ENCODE peak calls at places on chromosomes 5 and 9, in six cellular contexts. J, B, V, H, S and Y are unnamed samples.

GRCh38 chr9:109315889-109316640 is 4.8 kb downstream of the EPB41L4B start:
- DNase-seq in B (no peak), H (peak; percentile 99), J (peak; percentile 80), S (peak; percentile 94), V (peak; percentile 62), Y (no peak)

GRCh38 chr5:32583582-32584232 is 1.6 kb upstream of the SUB1 start:
- DNase-seq in S (no peak), B (no peak), H (no peak), J (no peak), V (no peak), Y (no peak)

GRCh38 chr5:153641183-153641688 is 150.8 kb downstream of the GRIA1 start:
- DNase-seq in B (no peak), V (no peak), H (no peak), S (no peak), J (peak; percentile 47), Y (no peak)

GRCh38 chr5:134177197-134178171 is 734 bp upstream of the SKP1 start:
- DNase-seq in B (no peak), H (peak; percentile 82), V (peak; percentile 24), J (peak; percentile 85), S (peak; percentile 25), Y (peak; percentile 69)

GRCh38 chr9:37452611-37453010 is 12.6 kb downstream of the ZBTB5 start:
- DNase-seq in S (no peak), H (no peak), J (no peak), V (no peak), B (no peak), Y (no peak)

GRCh38 chr5:20618353-20618752 is 630.4 kb upstream of the CDH18 start:
- DNase-seq in J (no peak), S (no peak), H (no peak), B (no peak), V (no peak), Y (no peak)

GRCh38 chr5:151569132-151570046 is 21.7 kb downstream of the FAT2 start:
- DNase-seq in J (peak; percentile 31), V (no peak), S (no peak), B (no peak), H (no peak), Y (no peak)

GRCh38 chr9:38421498-38422211 is 2.6 kb downstream of the IGFBPL1 start:
- DNase-seq in S (no peak), H (no peak), V (no peak), B (no peak), J (no peak), Y (no peak)

GRCh38 chr5:142959683-142960308 is 189.6 kb downstream of the ARHGAP26 start:
- DNase-seq in S (no peak), V (no peak), B (no peak), H (peak; percentile 58), J (no peak), Y (no peak)

GRCh38 chr5:106167766-106168165 is 1503.0 kb downstream of the EFNA5 start:
- DNase-seq in V (no peak), J (peak; percentile 51), B (no peak), H (no peak), S (no peak), Y (no peak)

GRCh38 chr5:4855048-4855447 is 285.1 kb upstream of the ADAMTS16 start:
- DNase-seq in B (no peak), H (no peak), V (no peak), S (no peak), J (no peak), Y (no peak)

GRCh38 chr5:165209101-165209727 is 1703.8 kb downstream of the MAT2B start:
- DNase-seq in S (no peak), J (peak; percentile 53), V (no peak), H (peak; percentile 33), B (no peak), Y (peak; percentile 48)

GRCh38 chr5:1437452-1437851 is 7.8 kb downstream of the SLC6A3 start:
- DNase-seq in B (no peak), H (peak; percentile 61), S (no peak), V (no peak), J (peak; percentile 35), Y (no peak)

GRCh38 chr5:179307931-179308471 is 37.3 kb downstream of the ADAMTS2 start:
- DNase-seq in H (no peak), S (no peak), J (no peak), V (no peak), B (no peak), Y (no peak)

GRCh38 chr5:154176191-154176590 is 14.3 kb upstream of the GALNT10 start:
- DNase-seq in H (peak; percentile 52), S (no peak), J (peak; percentile 77), B (no peak), V (no peak), Y (no peak)

GRCh38 chr5:128480158-128480557 is 57.9 kb downstream of the FBN2 start:
- DNase-seq in B (no peak), S (no peak), J (no peak), V (no peak), H (no peak), Y (no peak)

GRCh38 chr5:73638344-73639095 is 12.5 kb downstream of the ARHGEF28 start:
- DNase-seq in S (no peak), J (peak; percentile 87), B (no peak), V (no peak), H (peak; percentile 60), Y (no peak)

GRCh38 chr9:129312731-129313130 is 134.7 kb upstream of the IER5L start:
- DNase-seq in H (no peak), B (no peak), J (no peak), V (no peak), S (no peak), Y (no peak)

GRCh38 chr5:135456238-135457099 is 4.3 kb upstream of the TIFAB start:
- DNase-seq in B (no peak), H (peak; percentile 98), S (no peak), J (peak; percentile 70), V (no peak), Y (no peak)

GRCh38 chr9:136324501-136325300 is 2.6 kb upstream of the GPSM1 start:
- DNase-seq in H (no peak), B (no peak), J (no peak), V (peak; percentile 70), S (peak; percentile 45), Y (no peak)

DNA sequence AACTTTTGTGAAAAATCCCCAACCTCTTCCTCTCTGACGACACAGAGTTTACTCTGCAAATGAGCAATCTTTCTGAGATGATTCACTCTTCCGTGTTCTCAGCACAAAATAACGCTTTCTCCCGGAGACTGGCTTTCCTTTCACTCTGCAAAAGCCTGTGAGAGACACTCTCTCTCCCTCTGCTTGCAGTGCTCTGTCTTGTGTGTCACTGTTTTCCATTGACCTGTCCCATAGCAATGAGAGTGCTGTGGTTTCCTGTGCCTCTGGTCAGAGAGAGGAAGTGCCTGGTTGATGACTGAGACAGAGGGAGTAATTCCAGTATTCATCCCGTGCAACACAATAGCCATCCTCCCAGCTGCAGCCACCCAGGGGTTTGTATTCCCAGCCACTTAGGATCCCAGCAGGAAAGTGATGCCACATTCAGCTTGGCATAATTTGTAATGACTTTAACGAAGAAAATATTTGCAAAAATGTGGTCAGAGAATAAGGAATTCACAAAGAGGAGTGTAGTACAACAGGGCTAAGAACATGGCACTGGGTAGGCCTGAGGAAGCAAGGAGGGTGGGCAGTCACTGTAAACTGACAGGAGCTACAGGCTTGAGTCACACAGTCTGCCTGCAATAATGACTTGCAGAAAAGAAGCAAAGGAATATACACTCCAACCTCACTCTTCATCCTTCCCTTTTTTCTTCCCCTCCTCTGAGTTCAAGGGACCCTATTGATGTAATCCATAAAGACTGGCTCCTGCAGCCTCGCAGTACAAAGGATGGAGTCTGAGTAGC is 463.5 kb upstream of the RGMB start:
- DNase-seq in S (no peak), H (peak; percentile 99), J (peak; percentile 90), B (no peak), V (no peak), Y (no peak)
- H3K4me3 ChIP-seq in S (no peak overlapping the region), H (peak overlapping the region; percentile 64), J (peak overlapping the region; percentile 54), B (no peak overlapping the region), V (no peak overlapping the region), Y (no peak overlapping the region)

GRCh38 chr5:80934751-80935150 is 25.4 kb upstream of the RASGRF2 start:
- DNase-seq in H (no peak), J (no peak), S (no peak), V (no peak), B (no peak), Y (no peak)
- H3K4me3 ChIP-seq in H (no peak overlapping the region), J (no peak overlapping the region), S (no peak overlapping the region), V (no peak overlapping the region), B (no peak overlapping the region), Y (no peak overlapping the region)

DNA sequence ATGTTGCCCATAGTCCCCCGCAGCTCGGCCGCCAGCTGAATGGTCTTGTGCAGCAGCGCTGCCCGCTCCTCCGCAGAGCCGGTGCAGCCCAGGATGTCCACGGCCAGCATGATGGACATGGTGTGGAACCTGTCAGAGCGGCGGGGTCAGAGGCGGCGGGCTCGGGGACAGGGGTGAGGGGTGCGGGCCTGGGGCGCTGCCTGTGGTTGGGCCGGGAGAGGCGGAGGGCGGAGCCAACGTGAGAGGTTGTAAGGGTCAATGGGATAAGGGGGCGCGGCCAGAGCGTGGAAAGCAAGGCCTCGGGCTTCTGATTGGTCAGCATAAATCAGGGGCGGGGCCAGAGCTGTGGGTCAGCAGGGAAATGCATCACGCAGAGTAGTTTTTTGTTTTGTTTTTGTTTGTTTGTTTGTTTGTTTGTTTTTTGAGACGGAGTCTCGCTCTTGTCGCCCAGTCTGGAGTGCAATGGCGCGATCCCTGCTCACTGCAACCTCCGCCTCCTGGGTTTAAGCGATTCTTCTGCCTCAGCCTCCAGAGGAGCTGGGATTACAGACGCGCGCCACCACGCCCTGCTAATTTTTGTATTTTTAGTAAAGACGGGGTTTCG is 6.8 kb upstream of the TOR2A start:
- DNase-seq in J (no peak), H (peak; percentile 54), V (peak; percentile 80), S (peak; percentile 74), B (no peak), Y (no peak)
- H3K4me3 ChIP-seq in J (no peak overlapping the region), H (peak overlapping the region; percentile 51), V (peak overlapping the region; percentile 36), S (no peak overlapping the region), B (no peak overlapping the region), Y (no peak overlapping the region)

DNA sequence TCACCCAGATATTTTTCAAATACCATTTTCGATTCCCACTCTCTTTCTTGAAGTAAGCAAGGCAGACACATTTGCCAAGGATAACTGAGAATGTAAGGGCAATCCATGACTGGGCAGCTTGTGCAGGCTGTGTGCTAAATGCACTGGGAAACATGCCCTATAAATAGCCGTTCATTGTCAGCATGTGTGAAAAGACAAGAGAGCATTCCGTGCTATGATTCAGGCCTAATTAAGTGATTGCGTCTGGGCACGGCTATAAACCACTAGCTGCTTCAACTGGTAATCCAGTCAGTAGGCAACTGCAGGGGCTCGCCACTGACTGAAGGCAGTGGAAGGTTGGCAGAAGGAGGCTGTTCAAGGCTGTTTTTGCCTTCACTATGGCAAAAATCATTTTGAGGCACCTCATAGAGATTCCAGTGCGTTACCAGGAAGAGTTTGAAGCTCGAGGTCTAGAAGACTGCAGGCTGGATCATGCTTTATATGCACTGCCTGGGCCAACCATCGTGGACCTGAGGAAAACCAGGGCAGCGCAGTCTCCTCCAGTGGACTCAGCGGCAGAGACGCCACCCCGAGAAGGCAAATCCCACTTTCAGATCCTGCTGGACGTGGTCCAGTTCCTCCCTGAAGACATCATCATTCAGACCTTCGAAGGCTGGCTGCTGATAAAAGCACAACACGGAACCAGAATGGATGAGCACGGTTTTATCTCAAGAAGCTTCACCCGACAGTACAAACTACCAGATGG is at the start of gene HSPB3:
- DNase-seq in B (no peak), V (peak; percentile 34), S (no peak), H (peak; percentile 97), J (peak; percentile 58), Y (no peak)
- H3K4me3 ChIP-seq in B (no peak within 1 kb of the TSS), V (peak within 1 kb of the TSS; percentile 35), S (no peak within 1 kb of the TSS), H (peak within 1 kb of the TSS; percentile 36), J (no peak within 1 kb of the TSS), Y (no peak within 1 kb of the TSS)